ENCODE peak calls at places on chromosome 15, in ten cellular contexts. H is body of pancreas, I is spleen, Q is IMR-90, O is heart left ventricle, A is uterus, K is adrenal gland, N is sigmoid colon, W is Peyer's patch, B is suprapubic skin. Y is an unnamed sample.

GRCh38 chr15:64051645-64052259 is 5.5 kb upstream of the DAPK2 start:
- DNase-seq in H (no peak), I (no peak), Q (no peak), O (no peak), A (no peak), K (no peak), N (no peak), W (no peak), B (no peak), Y (no peak)

GRCh38 chr15:40942337-40942854 is 10.9 kb upstream of the CHAC1 start:
- DNase-seq in H (no peak), I (no peak), Q (no peak), O (no peak), A (no peak), K (no peak), N (no peak), W (no peak), B (no peak), Y (peak)

GRCh38 chr15:23566070-23567050 is 886 bp downstream of the MKRN3 start:
- DNase-seq in H (no peak), I (no peak), Q (no peak), O (no peak), A (peak), K (no peak), N (no peak), W (no peak), B (no peak), Y (no peak)

GRCh38 chr15:78804391-78804792 is 6.9 kb downstream of the ADAMTS7 start:
- DNase-seq in H (no peak), I (no peak), Q (no peak), O (peak), A (no peak), K (no peak), N (no peak), W (no peak), B (no peak), Y (no peak)

GRCh38 chr15:22933641-22934061 is 46.5 kb downstream of the CYFIP1 start:
- DNase-seq in H (no peak), I (no peak), Q (peak), O (no peak), A (no peak), K (no peak), N (no peak), W (peak), B (no peak), Y (no peak)

GRCh38 chr15:91908401-91908800 is 54.9 kb downstream of the SLCO3A1 start:
- DNase-seq in H (no peak), I (no peak), Q (peak), O (no peak), A (no peak), K (no peak), N (no peak), W (no peak), B (no peak), Y (no peak)

GRCh38 chr15:36172970-36173369 is 406.5 kb upstream of the CDIN1 start:
- DNase-seq in H (no peak), I (no peak), Q (no peak), O (no peak), A (no peak), K (no peak), N (no peak), W (no peak), B (no peak), Y (no peak)

GRCh38 chr15:92069308-92070244 is 216.1 kb downstream of the SLCO3A1 start:
- DNase-seq in H (peak), I (no peak), Q (peak), O (peak), A (peak), K (peak), N (no peak), W (no peak), B (peak), Y (no peak)

GRCh38 chr15:20340331-20340811 is 201.2 kb downstream of the GOLGA6L6 start:
- DNase-seq in H (peak), I (peak), Q (peak), O (peak), A (peak), K (peak), N (peak), W (peak), B (peak), Y (no peak)

GRCh38 chr15:89999676-90000174 is 1.4 kb upstream of the ZNF710 start:
- DNase-seq in H (peak), I (no peak), Q (peak), O (no peak), A (peak), K (no peak), N (peak), W (no peak), B (no peak), Y (peak)

GRCh38 chr15:92801774-92802464 is 98.2 kb upstream of the CHD2 start:
- DNase-seq in H (peak), I (no peak), Q (peak), O (no peak), A (peak), K (peak), N (peak), W (no peak), B (peak), Y (peak)

GRCh38 chr15:86317379-86317745 is 237.7 kb downstream of the AGBL1 start:
- DNase-seq in H (no peak), I (no peak), Q (no peak), O (no peak), A (no peak), K (no peak), N (peak), W (no peak), B (no peak), Y (no peak)

GRCh38 chr15:56984681-56985515 is 66.5 kb downstream of the TCF12 start:
- DNase-seq in H (no peak), I (no peak), Q (peak), O (no peak), A (no peak), K (no peak), N (no peak), W (no peak), B (no peak), Y (no peak)

GRCh38 chr15:99432271-99433025 is 133.3 kb upstream of the MEF2A start:
- DNase-seq in H (no peak), I (peak), Q (no peak), O (peak), A (peak), K (no peak), N (peak), W (no peak), B (peak), Y (no peak)

GRCh38 chr15:92638709-92639365 is 16.7 kb downstream of the FAM174B start:
- DNase-seq in H (peak), I (peak), Q (no peak), O (no peak), A (peak), K (no peak), N (no peak), W (no peak), B (peak), Y (no peak)

GRCh38 chr15:62994975-62995730 is 47.4 kb upstream of the TPM1 start:
- DNase-seq in H (no peak), I (no peak), Q (peak), O (no peak), A (no peak), K (no peak), N (no peak), W (no peak), B (no peak), Y (no peak)

GRCh38 chr15:91348812-91349500 is 248.9 kb downstream of the SV2B start:
- DNase-seq in H (no peak), I (no peak), Q (no peak), O (no peak), A (no peak), K (no peak), N (no peak), W (no peak), B (no peak), Y (no peak)

GRCh38 chr15:64286473-64286872 is 69.5 kb downstream of the CSNK1G1 start:
- DNase-seq in H (no peak), I (no peak), Q (no peak), O (no peak), A (no peak), K (no peak), N (no peak), W (no peak), B (no peak), Y (no peak)

GRCh38 chr15:40308844-40309189 is 1.1 kb upstream of the PLCB2 start:
- DNase-seq in H (no peak), I (peak), Q (no peak), O (peak), A (no peak), K (no peak), N (peak), W (peak), B (no peak), Y (peak)

GRCh38 chr15:77557178-77557960 is 75.3 kb downstream of the LINGO1 start:
- DNase-seq in H (no peak), I (no peak), Q (no peak), O (no peak), A (no peak), K (peak), N (no peak), W (no peak), B (no peak), Y (peak)

GRCh38 chr15:42802168-42802567 is 65.2 kb upstream of the CDAN1 start:
- DNase-seq in H (no peak), I (no peak), Q (no peak), O (no peak), A (no peak), K (no peak), N (no peak), W (no peak), B (no peak), Y (no peak)

DNA sequence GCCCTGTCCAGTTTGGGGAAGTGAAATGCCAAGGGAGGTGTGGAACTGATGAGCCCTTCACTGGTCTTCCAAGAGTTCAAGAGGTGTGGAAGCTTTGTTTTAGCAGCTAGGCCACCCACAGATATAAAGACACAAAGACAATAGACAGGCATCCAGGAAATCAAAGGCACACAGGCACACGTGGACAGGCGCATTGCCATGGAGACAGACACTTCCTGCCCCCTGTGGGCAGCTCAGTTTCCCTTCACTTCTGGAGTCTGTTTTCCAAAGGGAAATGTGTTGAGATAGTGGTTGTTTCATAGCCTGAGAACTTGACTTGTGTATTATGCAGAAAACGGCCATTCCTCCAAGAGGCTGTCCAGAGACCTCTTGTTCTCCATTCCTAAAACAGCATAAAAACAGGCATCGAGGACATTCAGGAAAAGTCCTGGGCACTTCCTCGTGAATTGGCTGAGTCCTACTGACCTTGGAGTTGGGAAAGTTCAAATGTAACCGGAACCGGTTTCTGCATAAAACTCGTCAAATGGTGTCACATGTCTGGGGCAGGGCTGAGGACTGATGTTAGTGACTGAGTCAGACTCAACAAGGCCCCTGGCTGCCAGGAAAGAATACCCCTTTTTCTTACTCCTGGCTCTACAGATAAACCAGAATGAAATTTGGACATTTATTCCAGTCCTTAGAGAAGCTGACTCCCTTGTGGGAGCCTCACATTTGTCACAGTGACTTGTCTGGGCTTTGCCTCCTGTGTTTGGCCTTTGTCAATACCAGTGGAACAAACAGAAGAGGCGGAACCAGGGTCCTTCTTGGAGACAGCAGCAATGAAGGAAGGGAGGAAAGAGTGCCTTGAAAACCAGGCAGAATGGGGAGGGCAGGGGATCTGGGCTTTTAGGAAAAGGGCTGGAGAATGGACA is 1.3 kb downstream of the ALPK3 start:
- DNase-seq in H (peak), I (peak), Q (peak), O (peak), A (no peak), K (peak), N (no peak), W (no peak), B (no peak), Y (no peak)
- TF ChIP-seq POLR2A in H (peak), I (no peak), Q (no peak), O (no peak), A (no peak), K (no peak), N (no peak), W (no peak), B (no peak), Y (no peak)

GRCh38 chr15:68501616-68502015 is 69.7 kb upstream of the ITGA11 start:
- DNase-seq in H (no peak), I (no peak), Q (no peak), O (no peak), A (no peak), K (no peak), N (no peak), W (no peak), B (no peak), Y (no peak)
- TF ChIP-seq POLR2A in H (no peak), I (no peak), Q (no peak), O (no peak), A (no peak), K (no peak), N (no peak), W (no peak), B (no peak), Y (no peak)

DNA sequence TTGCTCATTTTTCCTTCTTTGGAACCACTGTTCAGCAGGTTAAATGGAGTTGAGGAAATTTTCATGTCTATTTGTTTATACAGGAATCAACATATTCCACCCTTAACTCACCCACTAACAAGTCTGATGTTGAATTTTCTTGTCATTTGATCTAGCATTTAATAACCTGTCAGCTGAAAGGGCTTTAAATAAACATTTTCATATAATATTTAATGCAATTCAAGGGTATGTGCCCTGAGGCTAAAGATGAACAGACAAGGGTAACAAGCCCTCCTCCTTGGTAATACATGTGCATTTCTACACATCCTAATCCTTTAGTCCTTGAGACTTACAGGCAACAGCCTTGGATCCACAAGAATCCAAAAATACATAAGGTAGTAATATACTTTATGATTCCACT is 435.0 kb upstream of the NR2F2 start:
- DNase-seq in H (no peak), I (no peak), Q (no peak), O (no peak), A (no peak), K (no peak), N (no peak), W (no peak), B (no peak), Y (no peak)
- TF ChIP-seq POLR2A in H (no peak), I (no peak), Q (no peak), O (no peak), A (no peak), K (no peak), N (no peak), W (no peak), B (no peak), Y (no peak)

GRCh38 chr15:80677041-80677440 is 18.1 kb upstream of the ABHD17C start:
- DNase-seq in H (no peak), I (no peak), Q (no peak), O (no peak), A (no peak), K (no peak), N (no peak), W (no peak), B (no peak), Y (no peak)

GRCh38 chr15:80682201-80682600 is 12.9 kb upstream of the ABHD17C start:
- DNase-seq in H (no peak), I (no peak), Q (no peak), O (no peak), A (no peak), K (no peak), N (no peak), W (no peak), B (no peak), Y (no peak)

GRCh38 chr15:80679167-80679804 is 15.8 kb upstream of the ABHD17C start:
- DNase-seq in H (no peak), I (no peak), Q (no peak), O (no peak), A (no peak), K (no peak), N (no peak), W (no peak), B (no peak), Y (no peak)

GRCh38 chr15:80684697-80685096 is 10.4 kb upstream of the ABHD17C start:
- DNase-seq in H (no peak), I (no peak), Q (no peak), O (no peak), A (no peak), K (no peak), N (no peak), W (no peak), B (no peak), Y (no peak)

GRCh38 chr15:80679805-80680175 is 15.3 kb upstream of the ABHD17C start:
- DNase-seq in H (no peak), I (no peak), Q (no peak), O (no peak), A (no peak), K (no peak), N (no peak), W (no peak), B (no peak), Y (no peak)
- TF ChIP-seq POLR2A in H (no peak), I (no peak), Q (no peak), O (no peak), A (no peak), K (no peak), N (no peak), W (no peak), B (no peak), Y (no peak)

GRCh38 chr15:95668201-95668600 is 662.3 kb upstream of the NR2F2 start:
- DNase-seq in H (no peak), I (no peak), Q (no peak), O (no peak), A (no peak), K (no peak), N (no peak), W (no peak), B (no peak), Y (no peak)
- TF ChIP-seq POLR2A in H (no peak), I (no peak), Q (no peak), O (no peak), A (no peak), K (no peak), N (no peak), W (no peak), B (no peak), Y (no peak)

Y was measured in erythroblast.